ENCODE peak calls at places on chromosomes 11 and 22, in four cellular contexts. Z is GM23338, P is heart right ventricle, K is NCI-H345. G is an unnamed sample.

GRCh38 chr11:45779602-45780001 is 25.3 kb upstream of the SLC35C1 start:
- DNase-seq in Z (no peak), P (no peak), K (no peak), G (no peak)

GRCh38 chr22:36317658-36318271 is 64.8 kb downstream of the APOL1 start:
- DNase-seq in Z (no peak), P (no peak), K (no peak), G (no peak)

GRCh38 chr11:128297111-128297651 is 290.2 kb downstream of the ETS1 start:
- DNase-seq in Z (no peak), P (no peak), K (peak), G (peak)

GRCh38 chr11:57368106-57368826 is 12.7 kb downstream of the PRG3 start:
- DNase-seq in Z (no peak), P (no peak), K (no peak), G (peak)

GRCh38 chr11:680476-680875 is 14.5 kb downstream of the DEAF1 start:
- DNase-seq in Z (no peak), P (peak), K (no peak), G (no peak)

GRCh38 chr11:91664521-91664920 is 560.1 kb upstream of the FAT3 start:
- DNase-seq in Z (peak), P (no peak), K (no peak), G (peak)

GRCh38 chr11:9003573-9004309 is at the start of gene NRIP3:
- DNase-seq in Z (peak), P (peak), K (peak), G (peak)

GRCh38 chr11:77412814-77413213 is 61.1 kb downstream of the PAK1 start:
- DNase-seq in Z (peak), P (no peak), K (no peak), G (peak)

GRCh38 chr22:33803371-33803770 is 116.9 kb downstream of the LARGE1 start:
- DNase-seq in Z (no peak), P (no peak), K (no peak), G (no peak)

G was measured in NCI-H69.